ENCODE peak calls at places on chromosomes 2 and 18, in five cellular contexts. T is ACHN; D is aorta; P is HCEC 1CT; O is activated CD4-positive, CD25-positive, alpha-beta regulatory T cell. E is an unnamed sample.

GRCh38 chr2:11658623-11659475 is 11.1 kb downstream of the NTSR2 start:
- DNase-seq in T (no peak), D (no peak), P (no peak), O (no peak), E (no peak)

GRCh38 chr2:120949957-120950590 is 214.4 kb downstream of the GLI2 start:
- DNase-seq in T (peak), D (no peak), P (no peak), O (no peak), E (no peak)

GRCh38 chr2:160278889-160279196 is 78.8 kb upstream of the ITGB6 start:
- DNase-seq in T (peak), D (no peak), P (peak), O (no peak), E (no peak)

GRCh38 chr2:212912445-212913103 is 238.8 kb downstream of the IKZF2 start:
- DNase-seq in T (no peak), D (no peak), P (peak), O (no peak), E (no peak)

GRCh38 chr2:1787799-1788477 is 43.6 kb upstream of the PXDN start:
- DNase-seq in T (no peak), D (no peak), P (no peak), O (no peak), E (no peak)

GRCh38 chr2:10267551-10268465 is 34.9 kb upstream of the HPCAL1 start:
- DNase-seq in T (no peak), D (peak), P (no peak), O (no peak), E (no peak)

GRCh38 chr2:54387592-54387991 is 68.5 kb upstream of the SPTBN1 start:
- DNase-seq in T (no peak), D (no peak), P (no peak), O (no peak), E (no peak)

GRCh38 chr18:79950440-79951341 is 762 bp downstream of the SLC66A2 start:
- DNase-seq in T (peak), D (peak), P (no peak), O (no peak), E (no peak)

GRCh38 chr2:99694331-99694730 is 204.5 kb upstream of the REV1 start:
- DNase-seq in T (no peak), D (no peak), P (no peak), O (no peak), E (no peak)

GRCh38 chr2:191304939-191305875 is 60.0 kb downstream of the MYO1B start:
- DNase-seq in T (no peak), D (peak), P (peak), O (no peak), E (no peak)

GRCh38 chr18:46623541-46623940 is 33.5 kb downstream of the LOXHD1 start:
- DNase-seq in T (no peak), D (peak), P (no peak), O (no peak), E (no peak)